ENCODE peak calls at places on chromosomes 2 and 18, in six cellular contexts. C is fibroblast of mammary gland, G is MV-4-11, X is GM10248, M is RWPE2, F is GM06990. P is an unnamed sample.
A peak's percentile ranks its signal among the peaks of the same experiment; 100 is the strongest.

GRCh38 chr2:55585451-55586079 is 31.9 kb downstream of the PPP4R3B start:
- DNase-seq in G (peak; percentile 59), X (no peak), C (peak; percentile 80), F (no peak), M (no peak), P (no peak)

GRCh38 chr2:54904836-54905235 is 145.4 kb downstream of the RTN4 start:
- DNase-seq in G (no peak), C (no peak), M (no peak), F (no peak), X (no peak), P (no peak)

GRCh38 chr2:7919510-7919909 is 762.3 kb upstream of the ID2 start:
- DNase-seq in M (no peak), G (no peak), C (no peak), F (no peak), X (no peak), P (no peak)

GRCh38 chr2:41784496-41784895 is 263.3 kb upstream of the PKDCC start:
- DNase-seq in X (no peak), C (no peak), M (peak; percentile 42), F (no peak), G (no peak), P (no peak)

GRCh38 chr18:63232826-63233225 is 86.7 kb downstream of the BCL2 start:
- DNase-seq in G (no peak), X (no peak), C (no peak), F (no peak), M (no peak), P (no peak)

GRCh38 chr2:222969491-222969890 is 82.5 kb upstream of the KCNE4 start:
- DNase-seq in X (no peak), G (peak; percentile 67), C (peak; percentile 73), F (no peak), M (no peak), P (no peak)

GRCh38 chr2:187658952-187659525 is 104.8 kb upstream of the TFPI start:
- DNase-seq in G (no peak), F (no peak), M (no peak), X (no peak), C (peak; percentile 41), P (peak; percentile 8)

GRCh38 chr18:79382681-79383387 is 12.9 kb upstream of the NFATC1 start:
- DNase-seq in G (no peak), C (no peak), M (no peak), X (no peak), F (no peak), P (no peak)

GRCh38 chr2:173999272-173999671 is 34.1 kb upstream of the SP3 start:
- DNase-seq in F (no peak), G (no peak), C (no peak), X (no peak), M (no peak), P (no peak)

GRCh38 chr2:7452110-7452851 is 535.1 kb downstream of the RNF144A start:
- DNase-seq in C (no peak), M (no peak), X (no peak), F (no peak), G (no peak), P (no peak)

GRCh38 chr2:30990736-30991135 is 147.5 kb downstream of the GALNT14 start:
- DNase-seq in M (no peak), F (no peak), G (no peak), X (no peak), C (no peak), P (no peak)

GRCh38 chr18:59264651-59265245 is 8.5 kb downstream of the RAX start:
- DNase-seq in C (no peak), X (no peak), M (no peak), F (no peak), G (no peak), P (no peak)

GRCh38 chr2:120205901-120206581 is 17.2 kb downstream of the TMEM185B start:
- DNase-seq in F (no peak), X (peak; percentile 62), C (no peak), G (no peak), M (no peak), P (peak; percentile 34)

GRCh38 chr2:233418761-233419625 is 64.7 kb downstream of the DGKD start:
- DNase-seq in C (peak; percentile 24), F (peak; percentile 77), X (peak; percentile 67), M (no peak), G (peak; percentile 38), P (no peak)

GRCh38 chr18:46171331-46171730 is 67.1 kb downstream of the HAUS1 start:
- DNase-seq in X (no peak), C (no peak), M (no peak), G (no peak), F (no peak), P (no peak)

GRCh38 chr2:159497256-159497655 is 119.1 kb downstream of the BAZ2B start:
- DNase-seq in F (no peak), C (peak; percentile 91), X (no peak), G (peak; percentile 95), M (no peak), P (no peak)

GRCh38 chr2:73175663-73176204 is 26.6 kb upstream of the NOTO start:
- DNase-seq in M (peak; percentile 66), C (peak; percentile 45), F (peak; percentile 49), X (peak; percentile 63), G (no peak), P (no peak)

GRCh38 chr2:105092797-105093196 is 54.9 kb downstream of the MRPS9 start:
- DNase-seq in F (no peak), M (no peak), X (no peak), G (no peak), C (no peak), P (no peak)

GRCh38 chr18:9835112-9835755 is 50.5 kb upstream of the TXNDC2 start:
- DNase-seq in C (no peak), F (no peak), X (no peak), G (no peak), M (no peak), P (peak; percentile 41)

GRCh38 chr2:233764264-233764663 is 4.2 kb downstream of the UGT1A1 start:
- DNase-seq in C (peak; percentile 68), M (no peak), F (no peak), G (no peak), X (no peak), P (no peak)

GRCh38 chr2:182240862-182241371 is 185.9 kb downstream of the PDE1A start:
- DNase-seq in G (peak; percentile 42), M (no peak), F (peak; percentile 51), C (peak; percentile 36), X (peak; percentile 69), P (no peak)

GRCh38 chr2:146123714-146124113 is 1603.8 kb upstream of the ZEB2 start:
- DNase-seq in F (no peak), M (no peak), G (no peak), X (no peak), C (peak; percentile 4), P (no peak)

GRCh38 chr18:54767094-54767493 is 61.2 kb upstream of the RAB27B start:
- DNase-seq in M (no peak), G (no peak), X (no peak), F (no peak), C (no peak), P (no peak)

P was measured in NCI-H526.